ENCODE peak calls at places on chromosomes 16 and 17, in four cellular contexts. X is mesendoderm, S is ovary, T is lung. G is an unnamed sample.

GRCh38 chr16:80744856-80745255 is 59.5 kb downstream of the CDYL2 start:
- DNase-seq in S (no peak), X (no peak), T (no peak), G (no peak)

GRCh38 chr16:51888534-51888933 is 658.4 kb downstream of the TOX3 start:
- DNase-seq in S (no peak), X (no peak), T (no peak), G (no peak)

GRCh38 chr16:31875112-31875803 is 1.7 kb downstream of the ZNF267 start:
- DNase-seq in S (no peak), X (peak; percentile 15), T (no peak), G (no peak)

GRCh38 chr17:52157603-52158449 is 688 bp downstream of the CA10 start:
- DNase-seq in T (no peak), X (peak; percentile 32), S (no peak), G (no peak)

GRCh38 chr17:81931557-81932332 is 4.2 kb upstream of the MAFG start:
- DNase-seq in T (no peak), S (no peak), X (no peak), G (no peak)

GRCh38 chr16:26963109-26963508 is 103.6 kb upstream of the C16orf82 start:
- DNase-seq in S (no peak), T (no peak), X (peak; percentile 77), G (peak; percentile 64)

GRCh38 chr16:46801428-46802049 is 29.4 kb downstream of the C16orf87 start:
- DNase-seq in T (no peak), S (no peak), X (peak; percentile 63), G (peak; percentile 11)

GRCh38 chr16:52618753-52619497 is 72.0 kb upstream of the TOX3 start:
- DNase-seq in S (no peak), X (no peak), T (no peak), G (no peak)

GRCh38 chr16:84841787-84842300 is 22.1 kb downstream of the CRISPLD2 start:
- DNase-seq in X (peak; percentile 94), S (no peak), T (peak; percentile 71), G (no peak)

GRCh38 chr16:77364770-77365169 is 70.1 kb downstream of the ADAMTS18 start:
- DNase-seq in T (no peak), X (no peak), S (no peak), G (no peak)

GRCh38 chr17:78409191-78409621 is 30.8 kb downstream of the PGS1 start:
- DNase-seq in X (no peak), S (no peak), T (peak; percentile 79), G (no peak)

GRCh38 chr17:4600563-4600962 is 16.2 kb downstream of the SMTNL2 start:
- DNase-seq in X (peak; percentile 46), S (no peak), T (no peak), G (no peak)

GRCh38 chr16:4649744-4650442 is 25.3 kb downstream of the MGRN1 start:
- DNase-seq in T (no peak), S (no peak), X (no peak), G (no peak)

GRCh38 chr17:63232565-63233310 is 213.4 kb downstream of the CYB561 start:
- DNase-seq in T (no peak), X (peak; percentile 10), S (no peak), G (no peak)
- H3K4me1 ChIP-seq in T (no peaks in the 10 kb centered on the region), X (no peaks in the 10 kb centered on the region), S (no peaks in the 10 kb centered on the region), G (no peaks in the 10 kb centered on the region)

GRCh38 chr17:49965522-49965905 is 3.5 kb upstream of the DLX4 start:
- DNase-seq in T (no peak), X (peak; percentile 36), S (no peak), G (no peak)
- H3K27me3 ChIP-seq in T (no peaks in the 10 kb centered on the region), X (peaks cover 71% of the 10 kb centered on the region), S (peaks cover 26% of the 10 kb centered on the region), G (peaks cover 83% of the 10 kb centered on the region)

DNA sequence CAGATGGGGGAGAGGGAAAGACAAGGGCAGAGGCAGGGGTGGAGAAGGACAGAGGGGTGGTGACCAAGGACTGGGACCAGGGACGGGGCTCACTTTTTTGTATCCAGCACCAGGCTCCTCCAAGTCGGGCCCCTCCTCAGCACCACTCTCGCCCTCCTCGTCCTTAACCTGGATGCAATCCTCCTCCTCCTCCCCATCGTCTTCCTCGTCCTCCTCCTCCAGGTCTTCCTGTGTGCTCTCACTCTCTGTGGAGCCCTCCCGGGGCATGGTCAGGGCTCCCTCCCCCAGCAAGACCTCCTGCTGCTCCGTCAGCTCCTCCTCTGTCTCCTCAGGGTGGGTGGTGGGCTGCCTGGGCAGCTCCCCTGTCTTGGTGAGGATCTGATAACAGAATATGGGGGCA is 16.8 kb downstream of the G6PC3 start:
- DNase-seq in T (no peak), X (no peak), S (no peak), G (no peak)
- H3K4me3 ChIP-seq in T (no peak overlapping the region), X (no peak overlapping the region), S (no peak overlapping the region), G (peak overlapping the region; percentile 19)

GRCh38 chr16:11411059-11411550 is 65.8 kb downstream of the RMI2 start:
- DNase-seq in S (no peak), T (no peak), X (no peak), G (no peak)

GRCh38 chr16:11413907-11414595 is 68.8 kb downstream of the RMI2 start:
- DNase-seq in S (no peak), T (no peak), X (no peak), G (no peak)

GRCh38 chr16:11414815-11415775 is 69.8 kb downstream of the RMI2 start:
- DNase-seq in T (no peak), S (no peak), X (no peak), G (no peak)

GRCh38 chr16:11412175-11412904 is 67.1 kb downstream of the RMI2 start:
- DNase-seq in X (no peak), T (no peak), S (no peak), G (no peak)

DNA sequence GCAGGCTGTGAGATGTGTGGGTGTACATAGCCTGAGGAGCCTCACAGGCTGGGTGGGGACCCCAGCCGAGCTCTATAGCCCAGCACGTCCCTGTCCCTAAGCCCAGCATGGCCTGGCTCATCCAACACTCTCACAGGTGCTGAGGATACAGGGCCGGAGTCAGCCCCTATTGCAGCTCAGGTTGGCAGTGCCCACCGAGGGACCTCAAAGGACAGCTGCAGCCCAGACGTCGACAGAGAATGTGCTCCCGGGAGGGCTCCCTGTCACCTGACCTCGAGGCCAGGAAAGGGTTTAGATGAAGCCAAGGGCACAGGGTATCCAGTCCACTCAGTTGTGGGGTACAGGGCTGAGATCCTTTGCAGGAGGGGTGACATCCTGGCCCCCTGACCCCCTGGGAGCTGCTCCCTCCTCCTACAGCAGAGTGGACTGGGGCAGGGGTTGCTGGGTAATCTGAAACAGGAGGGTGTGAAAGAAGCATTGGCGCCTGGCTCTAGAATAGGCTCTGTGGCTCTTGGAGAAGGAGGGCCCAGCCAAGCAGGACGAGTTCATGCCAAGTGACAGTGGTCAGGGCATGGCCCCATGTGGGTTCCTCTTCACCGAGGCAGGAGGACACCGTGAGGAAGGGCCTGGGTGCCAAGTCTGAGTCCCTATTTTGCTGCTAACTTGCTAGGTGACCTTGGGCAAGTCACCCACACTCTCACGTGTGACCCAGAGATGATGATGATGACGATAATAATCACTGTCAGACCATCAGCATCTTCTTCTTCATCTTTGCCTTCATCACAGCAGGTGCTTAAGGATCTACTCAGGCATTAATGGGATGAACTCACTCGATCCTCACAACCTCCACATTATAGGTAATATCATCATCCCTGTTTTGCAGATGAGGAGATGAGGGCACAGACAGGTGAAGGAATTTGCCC is 68.0 kb downstream of the RMI2 start:
- DNase-seq in T (no peak), X (no peak), S (no peak), G (no peak)
- H3K4me1 ChIP-seq in T (no peaks in the 10 kb centered on the region), X (no peaks in the 10 kb centered on the region), S (peaks cover 1% of the 10 kb centered on the region), G (peaks cover 16% of the 10 kb centered on the region)

DNA sequence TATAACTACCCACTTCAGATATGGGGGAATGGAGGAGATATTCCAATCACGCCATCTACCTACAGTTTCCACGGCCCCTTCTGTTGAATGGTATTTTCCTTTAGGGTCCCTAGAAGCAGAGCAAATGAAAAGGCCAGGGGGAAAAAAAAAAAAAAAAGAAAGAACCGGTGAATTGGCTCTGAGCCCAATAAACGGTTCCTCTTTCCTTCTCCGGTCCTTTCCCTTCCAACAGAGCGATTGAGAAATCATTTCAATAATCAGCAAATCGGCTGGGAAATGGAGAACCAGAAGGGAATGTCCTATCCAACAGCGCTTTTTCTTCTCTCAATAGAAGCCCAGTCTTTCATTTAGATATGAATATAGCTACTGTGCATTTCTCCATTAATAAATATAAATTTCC is 26.8 kb upstream of the HOXB13 start:
- DNase-seq in T (no peak), X (no peak), S (no peak), G (no peak)
- H3K27me3 ChIP-seq in T (peaks cover 7% of the 10 kb centered on the region), X (peaks cover 65% of the 10 kb centered on the region), S (no peaks in the 10 kb centered on the region), G (peaks cover 90% of the 10 kb centered on the region)

DNA sequence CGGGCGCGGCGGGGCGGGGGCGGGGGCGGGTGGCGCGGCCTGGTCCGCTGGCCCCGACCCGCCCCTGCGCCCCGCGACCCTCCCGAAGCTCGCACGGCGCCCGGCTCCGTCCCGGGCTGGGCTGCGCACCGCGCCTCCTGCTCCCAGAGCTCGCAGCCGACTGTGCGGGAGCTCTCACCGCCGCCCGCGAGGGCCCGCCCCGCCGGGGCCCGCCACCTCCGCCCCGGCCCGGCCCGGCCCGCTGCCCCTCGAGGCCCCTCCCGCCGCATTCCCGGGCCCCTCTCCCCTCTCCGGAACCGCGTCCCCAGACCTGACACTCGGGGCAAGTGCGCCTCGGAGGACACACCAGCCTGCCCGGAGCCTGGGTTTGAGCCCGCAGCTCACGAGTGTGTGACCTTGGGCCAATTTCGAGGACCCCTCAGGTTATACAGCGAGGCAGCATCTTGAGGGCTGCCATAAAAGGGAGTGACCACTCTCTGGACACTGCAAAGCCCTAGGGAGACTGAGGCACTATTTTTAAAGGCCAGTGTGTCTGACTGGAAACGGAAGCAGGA is 1.9 kb upstream of the GRIN2C start:
- DNase-seq in T (no peak), S (no peak), X (no peak), G (no peak)
- H3K4me3 ChIP-seq in T (no peak overlapping the region), S (no peak overlapping the region), X (no peak overlapping the region), G (peak overlapping the region; percentile 32)

DNA sequence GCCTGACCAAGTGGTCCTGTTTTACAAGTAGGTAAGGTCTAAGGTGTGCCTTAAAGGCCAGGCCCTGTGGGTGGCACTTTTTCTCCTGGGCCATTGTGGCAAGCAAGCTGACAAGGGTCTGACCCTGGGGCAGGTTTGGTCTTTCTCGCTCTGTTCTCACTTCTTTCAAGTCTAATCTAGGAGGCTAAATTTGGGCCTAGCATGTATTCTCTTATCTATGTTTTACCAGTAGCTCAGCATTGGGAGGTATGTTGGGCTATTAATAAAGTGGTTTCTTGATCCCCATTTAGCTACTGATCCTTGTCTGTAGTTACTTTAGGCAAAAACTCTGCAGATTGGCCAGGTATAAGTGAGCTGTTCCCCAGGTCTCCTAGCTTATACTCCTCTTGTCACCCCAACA is 77.7 kb downstream of the DNAH3 start:
- DNase-seq in S (no peak), T (no peak), X (no peak), G (no peak)
- H3K4me1 ChIP-seq in S (no peaks in the 10 kb centered on the region), T (no peaks in the 10 kb centered on the region), X (no peaks in the 10 kb centered on the region), G (no peaks in the 10 kb centered on the region)

DNA sequence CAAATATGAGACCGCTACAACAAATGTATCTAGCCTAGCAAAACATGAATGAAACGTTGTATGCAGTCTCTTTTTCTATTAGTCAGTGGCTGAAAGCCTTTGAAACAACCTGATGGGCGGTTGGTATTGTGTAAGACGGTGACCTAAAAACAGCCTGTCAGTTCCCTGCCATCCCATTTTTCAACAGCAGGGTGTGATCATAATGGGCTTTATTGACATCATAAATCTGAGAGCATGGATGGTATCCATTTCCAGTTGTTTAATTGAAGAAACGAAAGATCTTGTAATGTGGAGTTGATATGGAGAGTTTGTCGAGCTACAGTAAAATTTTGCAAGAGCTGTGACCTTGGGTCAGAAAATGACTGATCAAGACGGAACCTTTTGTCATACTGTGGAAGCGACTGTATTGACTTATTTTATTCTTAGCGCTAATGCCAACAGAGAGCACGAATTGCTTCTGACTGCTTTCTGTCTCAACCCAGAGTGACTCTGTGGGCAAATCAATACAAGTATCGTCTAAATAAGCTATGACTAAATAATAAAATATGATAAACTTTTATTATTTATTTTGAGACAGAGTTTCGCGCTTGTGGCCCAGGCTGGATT is 12.3 kb upstream of the MEIOB start:
- DNase-seq in T (no peak), S (no peak), X (peak; percentile 29), G (no peak)
- H3K27me3 ChIP-seq in T (no peaks in the 10 kb centered on the region), S (no peaks in the 10 kb centered on the region), X (no peaks in the 10 kb centered on the region), G (no peaks in the 10 kb centered on the region)

GRCh38 chr16:68450741-68451140 is 2.4 kb upstream of the SMPD3 start:
- DNase-seq in T (no peak), S (no peak), X (no peak), G (no peak)
- H3K4me3 ChIP-seq in T (no peak overlapping the region), S (no peak overlapping the region), X (no peak overlapping the region), G (no peak overlapping the region)